ENCODE peak calls at places on chromosomes 16 and 17, in eight cellular contexts. One of them, this sample, is unnamed.
A peak's percentile ranks its signal among the peaks of the same experiment; 100 is the strongest.

GRCh38 chr16:48919791-48920190 is 309.8 kb upstream of the N4BP1 start:
- DNase-seq in glutamatergic neuron: no peak
- DNase-seq in RPMI7951: no peak
- DNase-seq in GM03348: no peak
- DNase-seq in posterior cingulate gyrus: no peak
- DNase-seq in natural killer cell treated with Interleukin-12 subunit alpha and Interleukin-12 subunit beta and Interleukin-15 and Interleukin-18, amount 100 ng/mL, for 72 hours: no peak
- DNase-seq in stromal cell of bone marrow: no peak
- DNase-seq in RPMI8226: no peak
- DNase-seq in this sample: no peak

GRCh38 chr16:77327717-77328116 is 107.1 kb downstream of the ADAMTS18 start:
- DNase-seq in glutamatergic neuron: no peak
- DNase-seq in RPMI7951: no peak
- DNase-seq in GM03348: no peak
- DNase-seq in posterior cingulate gyrus: no peak
- DNase-seq in natural killer cell treated with Interleukin-12 subunit alpha and Interleukin-12 subunit beta and Interleukin-15 and Interleukin-18, amount 100 ng/mL, for 72 hours: no peak
- DNase-seq in stromal cell of bone marrow: no peak
- DNase-seq in RPMI8226: no peak
- DNase-seq in this sample: no peak

GRCh38 chr17:73323622-73324455 is 12.0 kb upstream of the CDC42EP4 start:
- DNase-seq in glutamatergic neuron: no peak
- DNase-seq in RPMI7951: peak; percentile 48
- DNase-seq in GM03348: no peak
- DNase-seq in posterior cingulate gyrus: no peak
- DNase-seq in natural killer cell treated with Interleukin-12 subunit alpha and Interleukin-12 subunit beta and Interleukin-15 and Interleukin-18, amount 100 ng/mL, for 72 hours: no peak
- DNase-seq in stromal cell of bone marrow: no peak
- DNase-seq in RPMI8226: no peak
- DNase-seq in this sample: no peak

GRCh38 chr17:16929757-16930520 is 42.0 kb downstream of the TNFRSF13B start:
- DNase-seq in glutamatergic neuron: no peak
- DNase-seq in RPMI7951: no peak
- DNase-seq in GM03348: no peak
- DNase-seq in posterior cingulate gyrus: no peak
- DNase-seq in natural killer cell treated with Interleukin-12 subunit alpha and Interleukin-12 subunit beta and Interleukin-15 and Interleukin-18, amount 100 ng/mL, for 72 hours: no peak
- DNase-seq in stromal cell of bone marrow: no peak
- DNase-seq in RPMI8226: no peak
- DNase-seq in this sample: peak; percentile 17

GRCh38 chr17:64155751-64156544 is 26.0 kb upstream of the ERN1 start:
- DNase-seq in glutamatergic neuron: no peak
- DNase-seq in RPMI7951: peak; percentile 57
- DNase-seq in GM03348: no peak
- DNase-seq in posterior cingulate gyrus: peak; percentile 80
- DNase-seq in natural killer cell treated with Interleukin-12 subunit alpha and Interleukin-12 subunit beta and Interleukin-15 and Interleukin-18, amount 100 ng/mL, for 72 hours: no peak
- DNase-seq in stromal cell of bone marrow: no peak
- DNase-seq in RPMI8226: no peak
- DNase-seq in this sample: no peak

GRCh38 chr17:51813166-51813783 is 345.2 kb downstream of the CA10 start:
- DNase-seq in glutamatergic neuron: no peak
- DNase-seq in RPMI7951: no peak
- DNase-seq in GM03348: no peak
- DNase-seq in posterior cingulate gyrus: no peak
- DNase-seq in natural killer cell treated with Interleukin-12 subunit alpha and Interleukin-12 subunit beta and Interleukin-15 and Interleukin-18, amount 100 ng/mL, for 72 hours: no peak
- DNase-seq in stromal cell of bone marrow: no peak
- DNase-seq in RPMI8226: no peak
- DNase-seq in this sample: no peak

GRCh38 chr17:72514888-72515287 is 394.1 kb downstream of the SOX9 start:
- DNase-seq in glutamatergic neuron: no peak
- DNase-seq in RPMI7951: peak; percentile 90
- DNase-seq in GM03348: peak; percentile 62
- DNase-seq in posterior cingulate gyrus: peak; percentile 88
- DNase-seq in natural killer cell treated with Interleukin-12 subunit alpha and Interleukin-12 subunit beta and Interleukin-15 and Interleukin-18, amount 100 ng/mL, for 72 hours: no peak
- DNase-seq in stromal cell of bone marrow: no peak
- DNase-seq in RPMI8226: no peak
- DNase-seq in this sample: no peak

GRCh38 chr16:15427648-15428239 is 6.6 kb upstream of the BMERB1 start:
- DNase-seq in glutamatergic neuron: peak; percentile 47
- DNase-seq in RPMI7951: peak; percentile 75
- DNase-seq in GM03348: peak; percentile 79
- DNase-seq in posterior cingulate gyrus: peak; percentile 80
- DNase-seq in natural killer cell treated with Interleukin-12 subunit alpha and Interleukin-12 subunit beta and Interleukin-15 and Interleukin-18, amount 100 ng/mL, for 72 hours: no peak
- DNase-seq in stromal cell of bone marrow: peak; percentile 76
- DNase-seq in RPMI8226: peak; percentile 52
- DNase-seq in this sample: peak; percentile 63

GRCh38 chr17:56808503-56808902 is 25.2 kb downstream of the C17orf67 start:
- DNase-seq in glutamatergic neuron: no peak
- DNase-seq in RPMI7951: no peak
- DNase-seq in GM03348: no peak
- DNase-seq in posterior cingulate gyrus: no peak
- DNase-seq in natural killer cell treated with Interleukin-12 subunit alpha and Interleukin-12 subunit beta and Interleukin-15 and Interleukin-18, amount 100 ng/mL, for 72 hours: no peak
- DNase-seq in stromal cell of bone marrow: no peak
- DNase-seq in RPMI8226: no peak
- DNase-seq in this sample: no peak

GRCh38 chr16:28610595-28611270 is 889 bp upstream of the SULT1A1 start:
- DNase-seq in glutamatergic neuron: no peak
- DNase-seq in RPMI7951: no peak
- DNase-seq in GM03348: no peak
- DNase-seq in posterior cingulate gyrus: no peak
- DNase-seq in natural killer cell treated with Interleukin-12 subunit alpha and Interleukin-12 subunit beta and Interleukin-15 and Interleukin-18, amount 100 ng/mL, for 72 hours: no peak
- DNase-seq in stromal cell of bone marrow: no peak
- DNase-seq in RPMI8226: no peak
- DNase-seq in this sample: no peak

GRCh38 chr17:40422990-40423611 is 5.4 kb upstream of the TOP2A start:
- DNase-seq in glutamatergic neuron: no peak
- DNase-seq in RPMI7951: peak; percentile 9
- DNase-seq in GM03348: no peak
- DNase-seq in posterior cingulate gyrus: no peak
- DNase-seq in natural killer cell treated with Interleukin-12 subunit alpha and Interleukin-12 subunit beta and Interleukin-15 and Interleukin-18, amount 100 ng/mL, for 72 hours: no peak
- DNase-seq in stromal cell of bone marrow: no peak
- DNase-seq in RPMI8226: no peak
- DNase-seq in this sample: peak; percentile 43

GRCh38 chr16:74726736-74727135 is 26.1 kb upstream of the MLKL start:
- DNase-seq in glutamatergic neuron: no peak
- DNase-seq in RPMI7951: peak; percentile 22
- DNase-seq in GM03348: no peak
- DNase-seq in posterior cingulate gyrus: peak; percentile 8
- DNase-seq in natural killer cell treated with Interleukin-12 subunit alpha and Interleukin-12 subunit beta and Interleukin-15 and Interleukin-18, amount 100 ng/mL, for 72 hours: no peak
- DNase-seq in stromal cell of bone marrow: no peak
- DNase-seq in RPMI8226: peak; percentile 65
- DNase-seq in this sample: peak; percentile 37